ENCODE peak calls at places on chromosomes 7 and 10, in seven cellular contexts. V is GM10248, E is NCI-H187, T is sciatic nerve, F is posterior cingulate gyrus, M is AG20443, L is mucosa of gallbladder. O is an unnamed sample.

GRCh38 chr7:81845628-81846259 is 75.9 kb upstream of the HGF start:
- DNase-seq in M (no peak), V (no peak), E (peak), L (no peak), F (no peak), T (no peak), O (no peak)

GRCh38 chr7:42843209-42843800 is 68.6 kb downstream of the C7orf25 start:
- DNase-seq in E (no peak), V (peak), F (no peak), M (peak), L (peak), T (no peak), O (no peak)

GRCh38 chr10:69097729-69098128 is 9.8 kb downstream of the SRGN start:
- DNase-seq in E (no peak), L (no peak), V (no peak), T (no peak), M (no peak), F (no peak), O (no peak)

GRCh38 chr10:43825984-43826383 is 177.3 kb upstream of the ZNF32 start:
- DNase-seq in L (no peak), E (no peak), T (no peak), F (no peak), V (no peak), M (no peak), O (no peak)

GRCh38 chr7:48182736-48183369 is 11.6 kb downstream of the ABCA13 start:
- DNase-seq in M (peak), F (no peak), L (no peak), T (no peak), V (no peak), E (no peak), O (no peak)

GRCh38 chr7:15571303-15571878 is 9.6 kb upstream of the AGMO start:
- DNase-seq in L (no peak), M (no peak), T (no peak), E (no peak), V (no peak), F (no peak), O (no peak)

GRCh38 chr7:65976659-65977196 is 5.3 kb downstream of the GUSB start:
- DNase-seq in L (no peak), F (no peak), T (peak), M (no peak), E (no peak), V (no peak), O (no peak)

GRCh38 chr10:35274511-35275060 is 61.7 kb upstream of the CCNY start:
- DNase-seq in M (no peak), T (no peak), L (no peak), V (no peak), E (no peak), F (no peak), O (no peak)

GRCh38 chr10:19847321-19847720 is 31.1 kb downstream of the PLXDC2 start:
- DNase-seq in E (no peak), T (no peak), F (no peak), L (no peak), V (no peak), M (no peak), O (no peak)